ENCODE peak calls at places on chromosomes 1 and 21, in four cellular contexts. O is trophoblast cell, N is mesenchymal stem cell, X is H9. B is an unnamed sample. For H3K27me3, the result is how much of the 10 kb centered on the place peaks cover.

GRCh38 chr1:4652631-4653327 is 1.6 kb upstream of the AJAP1 start:
- DNase-seq in N (peak), O (peak), X (peak), B (peak)

GRCh38 chr1:17609529-17609928 is 70.0 kb downstream of the ARHGEF10L start:
- DNase-seq in X (no peak), N (no peak), O (no peak), B (no peak)

GRCh38 chr1:231108500-231109254 is 53.2 kb upstream of the TRIM67 start:
- DNase-seq in O (no peak), X (no peak), N (no peak), B (no peak)

GRCh38 chr1:15455522-15455921 is 1.0 kb upstream of the CELA2A start:
- DNase-seq in O (no peak), N (peak), X (no peak), B (no peak)

GRCh38 chr21:43370091-43370658 is 56.8 kb downstream of the SIK1 start:
- DNase-seq in O (no peak), N (peak), X (no peak), B (no peak)

GRCh38 chr1:78743626-78744025 is 94.0 kb downstream of the IFI44 start:
- DNase-seq in O (no peak), N (no peak), X (no peak), B (no peak)

GRCh38 chr1:212515329-212515760 is 82.6 kb downstream of the NENF start:
- DNase-seq in N (no peak), X (peak), O (peak), B (peak)

GRCh38 chr21:34027727-34028461 is 45.5 kb upstream of the MRPS6 start:
- DNase-seq in X (no peak), O (no peak), N (no peak), B (no peak)

GRCh38 chr1:213136190-213136917 is 85.3 kb downstream of the RPS6KC1 start:
- DNase-seq in X (no peak), N (no peak), O (peak), B (no peak)

GRCh38 chr1:10687782-10688408 is 108.6 kb downstream of the CASZ1 start:
- DNase-seq in X (no peak), N (peak), O (no peak), B (no peak)

GRCh38 chr1:92217721-92218120 is at the start of gene C1orf146:
- DNase-seq in X (no peak), O (no peak), N (no peak), B (no peak)

GRCh38 chr21:16419188-16419874 is 689.5 kb downstream of the USP25 start:
- DNase-seq in N (no peak), X (no peak), O (no peak), B (no peak)

GRCh38 chr1:63326473-63327380 is 4.4 kb downstream of the FOXD3 start:
- DNase-seq in X (peak), N (no peak), O (peak), B (no peak)

GRCh38 chr1:147515046-147515869 is 26.0 kb upstream of the BCL9 start:
- DNase-seq in N (peak), O (peak), X (peak), B (no peak)

GRCh38 chr1:187634940-187635339 is 806.2 kb downstream of the PLA2G4A start:
- DNase-seq in X (no peak), N (no peak), O (no peak), B (no peak)

GRCh38 chr1:64745181-64745985 is 508 bp downstream of the RAVER2 start:
- DNase-seq in X (peak), O (peak), N (peak), B (peak)

GRCh38 chr1:63703661-63704060 is 70.2 kb upstream of the ROR1 start:
- DNase-seq in N (no peak), O (no peak), X (no peak), B (no peak)

GRCh38 chr1:225651872-225652725 is 824 bp downstream of the ENAH start:
- DNase-seq in O (no peak), X (no peak), N (peak), B (peak)

GRCh38 chr1:93692983-93693591 is 11.4 kb upstream of the BCAR3 start:
- DNase-seq in X (no peak), N (peak), O (peak), B (no peak)

GRCh38 chr1:54273092-54273836 is 73.3 kb downstream of the MRPL37 start:
- DNase-seq in N (peak), O (peak), X (peak), B (peak)

GRCh38 chr1:169557131-169557530 is 29.1 kb downstream of the F5 start:
- DNase-seq in N (no peak), X (no peak), O (no peak), B (no peak)

GRCh38 chr1:55081188-55081904 is 42.0 kb downstream of the PCSK9 start:
- DNase-seq in X (no peak), N (peak), O (peak), B (no peak)

GRCh38 chr1:180925471-180926051 is 12.9 kb downstream of the KIAA1614 start:
- DNase-seq in X (peak), N (no peak), O (no peak), B (no peak)

GRCh38 chr1:226510453-226510852 is 38.1 kb upstream of the STUM start:
- DNase-seq in N (no peak), O (no peak), X (peak), B (no peak)

GRCh38 chr1:7278045-7278444 is 492.8 kb downstream of the CAMTA1 start:
- DNase-seq in O (no peak), X (no peak), N (no peak), B (no peak)

GRCh38 chr1:230641900-230642262 is 400 bp upstream of the COG2 start:
- DNase-seq in N (no peak), O (no peak), X (no peak), B (no peak)

GRCh38 chr1:3746784-3747521 is 5.3 kb upstream of the CCDC27 start:
- DNase-seq in N (peak), X (peak), O (peak), B (peak)

GRCh38 chr1:37319284-37319683 is 155.1 kb upstream of the ZC3H12A start:
- DNase-seq in N (no peak), X (no peak), O (no peak), B (no peak)

GRCh38 chr1:59638172-59638800 is 176.5 kb upstream of the HOOK1 start:
- DNase-seq in N (peak), O (peak), X (no peak), B (peak)

GRCh38 chr1:31712625-31713024 is 8.8 kb upstream of the COL16A1 start:
- DNase-seq in N (peak), X (no peak), O (peak), B (no peak)

GRCh38 chr1:46512792-46513190 is 23.2 kb downstream of the DMBX1 start:
- DNase-seq in O (no peak), X (no peak), N (no peak), B (no peak)

GRCh38 chr1:46510341-46510997 is 20.8 kb downstream of the DMBX1 start:
- DNase-seq in N (no peak), X (no peak), O (no peak), B (no peak)

GRCh38 chr1:46513536-46513935 is 23.9 kb downstream of the DMBX1 start:
- DNase-seq in X (no peak), O (no peak), N (no peak), B (no peak)

GRCh38 chr1:46510998-46511365 is 21.3 kb downstream of the DMBX1 start:
- DNase-seq in X (no peak), N (no peak), O (no peak), B (no peak)

GRCh38 chr1:46512135-46512791 is 22.6 kb downstream of the DMBX1 start:
- DNase-seq in X (no peak), N (no peak), O (no peak), B (no peak)
- H3K27me3 ChIP-seq in X (under half), N (half or more), O (under half), B (half or more)

DNA sequence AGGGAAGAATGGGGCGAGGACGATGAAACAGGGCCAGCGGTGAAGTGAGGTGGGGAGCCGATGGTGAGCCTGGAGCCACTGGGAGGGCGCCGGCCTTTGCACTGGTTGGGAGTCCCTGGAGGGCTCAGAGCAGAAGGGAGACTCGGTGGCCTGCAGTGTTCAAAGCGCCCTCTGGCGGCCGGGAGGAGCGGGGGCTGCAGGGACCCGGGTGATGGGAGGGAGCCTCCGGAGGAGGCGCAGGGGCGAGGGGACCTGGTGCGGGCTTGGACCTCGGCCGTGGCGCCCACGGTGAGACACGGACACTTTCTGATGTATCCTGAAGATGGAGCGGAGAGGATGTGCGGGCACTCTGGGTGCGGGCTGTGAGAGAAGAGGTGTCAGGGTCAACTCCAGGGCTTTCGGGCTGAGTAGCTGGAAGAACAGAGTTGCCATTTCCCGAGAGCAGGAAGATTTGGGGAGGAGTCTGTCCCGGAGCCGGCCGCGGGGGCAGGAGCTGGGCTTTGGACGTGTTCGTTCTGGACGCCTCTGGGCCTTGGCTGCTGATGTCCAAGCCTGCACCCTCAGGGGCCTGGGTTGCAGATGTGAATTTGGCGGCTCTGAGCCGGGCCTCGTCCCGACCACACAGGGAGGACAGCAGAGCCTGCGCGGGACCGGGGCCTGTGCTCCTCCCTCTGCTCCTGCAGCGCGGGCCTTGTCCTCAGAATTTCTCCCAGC is 29.7 kb downstream of the HEYL start:
- DNase-seq in X (peak), O (peak), N (peak), B (peak)
- H4K8ac ChIP-seq in X (no peak), O (peak), N (peak), B (peak)

DNA sequence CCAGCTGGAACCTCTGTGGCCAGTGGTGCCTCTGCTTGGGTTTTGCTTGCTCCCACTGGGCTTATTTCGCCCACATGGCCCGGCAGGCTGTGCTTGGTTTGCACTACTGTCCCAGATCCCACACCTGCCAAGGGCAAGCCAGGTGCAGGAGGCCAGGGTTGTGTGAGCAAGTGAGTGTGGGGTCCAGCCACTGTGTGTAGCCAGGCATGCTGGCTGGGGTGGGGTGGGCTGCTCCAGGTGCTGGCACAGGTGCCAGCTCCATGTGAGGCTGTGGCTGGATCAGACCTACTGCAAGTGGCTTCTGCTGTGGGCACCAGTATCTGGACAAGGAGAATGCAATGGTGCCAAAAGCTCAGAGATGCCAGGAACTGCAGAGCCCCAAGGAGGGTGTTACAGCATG is 28.5 kb downstream of the RYR2 start:
- DNase-seq in X (no peak), O (no peak), N (no peak), B (no peak)
- H2BK12ac ChIP-seq in X (no peak), O (no peak), N (no peak), B (no peak)

GRCh38 chr1:69120828-69121227 is 446.9 kb upstream of the LRRC7 start:
- DNase-seq in X (no peak), O (no peak), N (no peak), B (no peak)
- H3K27me3 ChIP-seq in X (under half), O (under half), N (under half), B (under half)

GRCh38 chr1:235866207-235866912 is at the start of gene LYST:
- DNase-seq in O (peak), N (peak), X (peak), B (peak)
- H4K8ac ChIP-seq in O (peak), N (peak), X (no peak), B (no peak)